ENCODE peak calls at places on chromosomes 11 and 22, in ten cellular contexts. One of them, this sample, is unnamed.

GRCh38 chr22:22703715-22704114 is 59.3 kb downstream of the GGTLC2 start:
- DNase-seq in neural crest cell: no peak
- DNase-seq in H9: no peak
- DNase-seq in stomach: no peak
- DNase-seq in spleen: no peak
- DNase-seq in NCI-H2171: no peak
- DNase-seq in small intestine: no peak
- DNase-seq in NCI-H187 treated with DMSO at 0.1 percent for 48 hours: no peak
- DNase-seq in T follicular helper cell: no peak
- DNase-seq in A549: peak
- DNase-seq in this sample: no peak

GRCh38 chr11:68006606-68007166 is 2.8 kb upstream of the UNC93B1 start:
- DNase-seq in neural crest cell: no peak
- DNase-seq in H9: no peak
- DNase-seq in stomach: no peak
- DNase-seq in spleen: no peak
- DNase-seq in NCI-H2171: no peak
- DNase-seq in small intestine: no peak
- DNase-seq in NCI-H187 treated with DMSO at 0.1 percent for 48 hours: no peak
- DNase-seq in T follicular helper cell: no peak
- DNase-seq in A549: no peak
- DNase-seq in this sample: no peak

GRCh38 chr11:37282367-37282766 is 684.3 kb upstream of the RAG2 start:
- DNase-seq in neural crest cell: no peak
- DNase-seq in H9: no peak
- DNase-seq in stomach: no peak
- DNase-seq in spleen: no peak
- DNase-seq in NCI-H2171: no peak
- DNase-seq in small intestine: no peak
- DNase-seq in NCI-H187 treated with DMSO at 0.1 percent for 48 hours: no peak
- DNase-seq in T follicular helper cell: no peak
- DNase-seq in A549: no peak
- DNase-seq in this sample: no peak

GRCh38 chr22:49724893-49725489 is 102.7 kb downstream of the BRD1 start:
- DNase-seq in neural crest cell: peak
- DNase-seq in H9: peak
- DNase-seq in stomach: peak
- DNase-seq in spleen: peak
- DNase-seq in NCI-H2171: peak
- DNase-seq in small intestine: peak
- DNase-seq in NCI-H187 treated with DMSO at 0.1 percent for 48 hours: no peak
- DNase-seq in T follicular helper cell: peak
- DNase-seq in A549: peak
- DNase-seq in this sample: peak

GRCh38 chr22:30444632-30445437 is 19.3 kb downstream of the MTFP1 start:
- DNase-seq in neural crest cell: peak
- DNase-seq in H9: peak
- DNase-seq in stomach: peak
- DNase-seq in spleen: no peak
- DNase-seq in NCI-H2171: no peak
- DNase-seq in small intestine: peak
- DNase-seq in NCI-H187 treated with DMSO at 0.1 percent for 48 hours: no peak
- DNase-seq in T follicular helper cell: peak
- DNase-seq in A549: peak
- DNase-seq in this sample: peak

GRCh38 chr22:46338636-46339035 is 3.1 kb downstream of the TRMU start:
- DNase-seq in neural crest cell: no peak
- DNase-seq in H9: no peak
- DNase-seq in stomach: no peak
- DNase-seq in spleen: peak
- DNase-seq in NCI-H2171: no peak
- DNase-seq in small intestine: no peak
- DNase-seq in NCI-H187 treated with DMSO at 0.1 percent for 48 hours: no peak
- DNase-seq in T follicular helper cell: no peak
- DNase-seq in A549: no peak
- DNase-seq in this sample: no peak

GRCh38 chr11:111562692-111563389 is 22.3 kb downstream of the LAYN start:
- DNase-seq in neural crest cell: no peak
- DNase-seq in H9: no peak
- DNase-seq in stomach: no peak
- DNase-seq in spleen: no peak
- DNase-seq in NCI-H2171: no peak
- DNase-seq in small intestine: no peak
- DNase-seq in NCI-H187 treated with DMSO at 0.1 percent for 48 hours: no peak
- DNase-seq in T follicular helper cell: no peak
- DNase-seq in A549: no peak
- DNase-seq in this sample: no peak

GRCh38 chr11:83549984-83550667 is 264.0 kb upstream of the CCDC90B start:
- DNase-seq in neural crest cell: no peak
- DNase-seq in H9: no peak
- DNase-seq in stomach: no peak
- DNase-seq in spleen: no peak
- DNase-seq in NCI-H2171: no peak
- DNase-seq in small intestine: no peak
- DNase-seq in NCI-H187 treated with DMSO at 0.1 percent for 48 hours: no peak
- DNase-seq in T follicular helper cell: no peak
- DNase-seq in A549: no peak
- DNase-seq in this sample: no peak

GRCh38 chr11:119741369-119742262 is 12.6 kb upstream of the NECTIN1 start:
- DNase-seq in neural crest cell: peak
- DNase-seq in H9: peak
- DNase-seq in stomach: peak
- DNase-seq in spleen: peak
- DNase-seq in NCI-H2171: no peak
- DNase-seq in small intestine: peak
- DNase-seq in NCI-H187 treated with DMSO at 0.1 percent for 48 hours: no peak
- DNase-seq in T follicular helper cell: peak
- DNase-seq in A549: peak
- DNase-seq in this sample: peak

GRCh38 chr11:45238724-45239123 is 47.4 kb downstream of the SYT13 start:
- DNase-seq in neural crest cell: no peak
- DNase-seq in H9: no peak
- DNase-seq in stomach: no peak
- DNase-seq in spleen: no peak
- DNase-seq in NCI-H2171: no peak
- DNase-seq in small intestine: no peak
- DNase-seq in NCI-H187 treated with DMSO at 0.1 percent for 48 hours: no peak
- DNase-seq in T follicular helper cell: no peak
- DNase-seq in A549: peak
- DNase-seq in this sample: no peak

GRCh38 chr22:26398741-26399153 is 30.3 kb upstream of the ASPHD2 start:
- DNase-seq in neural crest cell: peak
- DNase-seq in H9: peak
- DNase-seq in stomach: peak
- DNase-seq in spleen: no peak
- DNase-seq in NCI-H2171: peak
- DNase-seq in small intestine: peak
- DNase-seq in NCI-H187 treated with DMSO at 0.1 percent for 48 hours: no peak
- DNase-seq in T follicular helper cell: peak
- DNase-seq in A549: peak
- DNase-seq in this sample: peak

GRCh38 chr11:27864046-27865025 is 164.1 kb upstream of the BDNF start:
- DNase-seq in neural crest cell: no peak
- DNase-seq in H9: no peak
- DNase-seq in stomach: no peak
- DNase-seq in spleen: no peak
- DNase-seq in NCI-H2171: no peak
- DNase-seq in small intestine: peak
- DNase-seq in NCI-H187 treated with DMSO at 0.1 percent for 48 hours: no peak
- DNase-seq in T follicular helper cell: no peak
- DNase-seq in A549: no peak
- DNase-seq in this sample: no peak

GRCh38 chr11:61833478-61833877 is 5.4 kb downstream of the FADS2 start:
- DNase-seq in neural crest cell: no peak
- DNase-seq in H9: no peak
- DNase-seq in stomach: no peak
- DNase-seq in spleen: peak
- DNase-seq in NCI-H2171: no peak
- DNase-seq in small intestine: peak
- DNase-seq in NCI-H187 treated with DMSO at 0.1 percent for 48 hours: no peak
- DNase-seq in T follicular helper cell: peak
- DNase-seq in A549: no peak
- DNase-seq in this sample: no peak

GRCh38 chr22:32203181-32204105 is 1.4 kb downstream of the RFPL2 start:
- DNase-seq in neural crest cell: no peak
- DNase-seq in H9: no peak
- DNase-seq in stomach: no peak
- DNase-seq in spleen: no peak
- DNase-seq in NCI-H2171: peak
- DNase-seq in small intestine: no peak
- DNase-seq in NCI-H187 treated with DMSO at 0.1 percent for 48 hours: no peak
- DNase-seq in T follicular helper cell: no peak
- DNase-seq in A549: peak
- DNase-seq in this sample: no peak

GRCh38 chr22:48398181-48398905 is 1429.3 kb downstream of the BRD1 start:
- DNase-seq in neural crest cell: no peak
- DNase-seq in H9: no peak
- DNase-seq in stomach: no peak
- DNase-seq in spleen: no peak
- DNase-seq in NCI-H2171: no peak
- DNase-seq in small intestine: no peak
- DNase-seq in NCI-H187 treated with DMSO at 0.1 percent for 48 hours: no peak
- DNase-seq in T follicular helper cell: no peak
- DNase-seq in A549: no peak
- DNase-seq in this sample: no peak

GRCh38 chr11:126546191-126546590 is 190.7 kb downstream of the ST3GAL4 start:
- DNase-seq in neural crest cell: no peak
- DNase-seq in H9: no peak
- DNase-seq in stomach: no peak
- DNase-seq in spleen: no peak
- DNase-seq in NCI-H2171: no peak
- DNase-seq in small intestine: no peak
- DNase-seq in NCI-H187 treated with DMSO at 0.1 percent for 48 hours: no peak
- DNase-seq in T follicular helper cell: no peak
- DNase-seq in A549: no peak
- DNase-seq in this sample: no peak

GRCh38 chr11:76759517-76759916 is 23.6 kb upstream of the TSKU start:
- DNase-seq in neural crest cell: no peak
- DNase-seq in H9: no peak
- DNase-seq in stomach: no peak
- DNase-seq in spleen: no peak
- DNase-seq in NCI-H2171: no peak
- DNase-seq in small intestine: no peak
- DNase-seq in NCI-H187 treated with DMSO at 0.1 percent for 48 hours: no peak
- DNase-seq in T follicular helper cell: no peak
- DNase-seq in A549: no peak
- DNase-seq in this sample: no peak

GRCh38 chr22:42444060-42444904 is 12.1 kb upstream of the NFAM1 start:
- DNase-seq in neural crest cell: peak
- DNase-seq in H9: peak
- DNase-seq in stomach: peak
- DNase-seq in spleen: peak
- DNase-seq in NCI-H2171: peak
- DNase-seq in small intestine: peak
- DNase-seq in NCI-H187 treated with DMSO at 0.1 percent for 48 hours: peak
- DNase-seq in T follicular helper cell: peak
- DNase-seq in A549: peak
- DNase-seq in this sample: peak

GRCh38 chr11:35978173-35978572 is 34.3 kb downstream of the LDLRAD3 start:
- DNase-seq in neural crest cell: no peak
- DNase-seq in H9: no peak
- DNase-seq in stomach: no peak
- DNase-seq in spleen: no peak
- DNase-seq in NCI-H2171: no peak
- DNase-seq in small intestine: no peak
- DNase-seq in NCI-H187 treated with DMSO at 0.1 percent for 48 hours: no peak
- DNase-seq in T follicular helper cell: no peak
- DNase-seq in A549: no peak
- DNase-seq in this sample: no peak

GRCh38 chr22:39900306-39901227 is at the start of gene GRAP2:
- DNase-seq in neural crest cell: no peak
- DNase-seq in H9: no peak
- DNase-seq in stomach: no peak
- DNase-seq in spleen: no peak
- DNase-seq in NCI-H2171: no peak
- DNase-seq in small intestine: peak
- DNase-seq in NCI-H187 treated with DMSO at 0.1 percent for 48 hours: no peak
- DNase-seq in T follicular helper cell: peak
- DNase-seq in A549: no peak
- DNase-seq in this sample: peak

GRCh38 chr11:1928891-1929541 is 9.5 kb downstream of the TNNT3 start:
- DNase-seq in neural crest cell: no peak
- DNase-seq in H9: no peak
- DNase-seq in stomach: no peak
- DNase-seq in spleen: no peak
- DNase-seq in NCI-H2171: no peak
- DNase-seq in small intestine: no peak
- DNase-seq in NCI-H187 treated with DMSO at 0.1 percent for 48 hours: no peak
- DNase-seq in T follicular helper cell: no peak
- DNase-seq in A549: no peak
- DNase-seq in this sample: no peak

This sample was measured in B cell.